ENCODE peak calls at places on chromosomes 5 and 9, in six cellular contexts. T is fibroblast of villous mesenchyme; F is SJSA1; O is Caco-2; B is spleen; N is CD8-positive, alpha-beta memory T cell. K is an unnamed sample.

GRCh38 chr5:91025956-91026355 is 357.2 kb downstream of the ARRDC3 start:
- DNase-seq in B (no peak), F (no peak), N (no peak), O (no peak), T (no peak), K (no peak)

GRCh38 chr9:114908104-114908621 is 22.2 kb downstream of the TNFSF8 start:
- DNase-seq in B (no peak), O (peak; percentile 96), T (peak; percentile 53), N (no peak), F (peak; percentile 60), K (no peak)

GRCh38 chr9:14907360-14907685 is 2.9 kb downstream of the FREM1 start:
- DNase-seq in T (no peak), O (no peak), B (no peak), F (no peak), N (no peak), K (no peak)

GRCh38 chr5:127440831-127441230 is 76.6 kb upstream of the PRRC1 start:
- DNase-seq in O (no peak), F (no peak), N (no peak), B (no peak), T (peak; percentile 4), K (no peak)

GRCh38 chr5:124087752-124088151 is 575.8 kb downstream of the CSNK1G3 start:
- DNase-seq in B (no peak), F (no peak), O (no peak), N (no peak), T (no peak), K (no peak)

GRCh38 chr9:119639287-119639955 is 270.2 kb upstream of the BRINP1 start:
- DNase-seq in N (no peak), O (no peak), F (no peak), B (no peak), T (peak; percentile 8), K (peak; percentile 16)

GRCh38 chr9:37191403-37192089 is 71.2 kb downstream of the ZCCHC7 start:
- DNase-seq in N (no peak), B (no peak), T (no peak), F (no peak), O (no peak), K (no peak)

GRCh38 chr5:61767231-61768080 is 435.4 kb downstream of the ZSWIM6 start:
- DNase-seq in B (no peak), O (no peak), F (no peak), T (no peak), N (no peak), K (no peak)

GRCh38 chr5:134905246-134905996 is 490 bp downstream of the PCBD2 start:
- DNase-seq in O (no peak), F (no peak), N (peak; percentile 49), T (peak; percentile 72), B (peak; percentile 76), K (peak; percentile 87)

GRCh38 chr9:75890541-75891276 is at the start of gene PCSK5:
- DNase-seq in F (peak; percentile 94), B (peak; percentile 91), N (peak; percentile 54), O (peak; percentile 89), T (peak; percentile 91), K (peak; percentile 86)

GRCh38 chr9:86978986-86979385 is 31.7 kb upstream of the GAS1 start:
- DNase-seq in N (no peak), T (no peak), O (no peak), B (no peak), F (no peak), K (no peak)

GRCh38 chr9:121788686-121789366 is 137.4 kb downstream of the DAB2IP start:
- DNase-seq in T (no peak), B (no peak), O (peak; percentile 22), F (no peak), N (no peak), K (no peak)

GRCh38 chr5:142587354-142587965 is 98.4 kb downstream of the FGF1 start:
- DNase-seq in B (no peak), O (no peak), N (no peak), F (peak; percentile 67), T (peak; percentile 63), K (peak; percentile 74)

GRCh38 chr5:81081461-81081835 is 121.3 kb downstream of the RASGRF2 start:
- DNase-seq in F (no peak), N (no peak), O (no peak), B (no peak), T (peak; percentile 52), K (no peak)
- H3K4me3 ChIP-seq in F (no peak overlapping the region), N (no peak overlapping the region), O (no peak overlapping the region), B (no peak overlapping the region), T (no peak overlapping the region), K (no peak overlapping the region)

DNA sequence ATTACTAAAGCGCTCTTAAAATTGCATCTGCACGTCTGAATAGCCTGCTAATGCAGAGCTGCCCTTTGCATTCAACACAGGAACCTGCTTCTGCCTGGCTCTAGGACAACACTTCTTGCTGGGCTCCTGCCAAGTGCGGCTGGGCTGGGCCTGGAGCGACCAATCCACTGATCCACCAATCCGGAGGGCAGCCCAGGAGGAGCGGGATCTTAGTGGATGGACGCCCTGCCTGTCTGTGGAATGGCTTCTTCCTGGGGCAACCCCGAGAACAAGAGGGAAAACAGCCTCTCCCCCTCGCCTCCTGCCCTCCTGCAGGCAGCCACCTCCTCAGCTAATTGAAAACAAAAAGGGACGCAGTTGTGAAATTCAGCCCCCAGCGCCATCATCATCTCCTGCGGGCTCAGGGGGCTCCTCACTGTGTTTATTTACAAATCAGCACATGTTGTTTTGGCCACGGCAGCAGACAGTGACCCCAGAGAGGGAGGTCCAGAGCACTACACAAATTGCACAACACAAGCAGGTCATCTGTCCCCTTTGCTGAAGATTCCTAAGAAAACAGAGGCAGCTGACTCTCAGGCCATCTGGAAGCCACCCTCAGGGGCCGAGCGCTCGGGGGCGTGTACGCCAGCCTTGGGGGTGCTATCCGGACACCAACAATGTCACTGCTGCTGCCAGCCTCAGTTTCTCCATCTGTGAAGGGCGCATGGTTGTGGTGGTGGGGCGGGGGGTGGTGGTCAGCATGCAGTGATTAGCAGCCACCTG is 57.3 kb downstream of the GADD45G start:
- DNase-seq in O (peak; percentile 65), N (no peak), F (peak; percentile 51), B (peak; percentile 89), T (peak; percentile 97), K (peak; percentile 93)
- H3K4me3 ChIP-seq in O (no peak overlapping the region), N (no peak overlapping the region), F (no peak overlapping the region), B (peak overlapping the region; percentile 10), T (peak overlapping the region; percentile 49), K (peak overlapping the region; percentile 31)

GRCh38 chr5:145660897-145661650 is 174.1 kb downstream of the PRELID2 start:
- DNase-seq in B (no peak), O (no peak), N (no peak), T (peak; percentile 45), F (no peak), K (peak; percentile 66)
- H3K4me3 ChIP-seq in B (no peak overlapping the region), O (no peak overlapping the region), N (no peak overlapping the region), T (no peak overlapping the region), F (no peak overlapping the region), K (no peak overlapping the region)

GRCh38 chr5:114243281-114243982 is 118.4 kb upstream of the KCNN2 start:
- DNase-seq in F (no peak), N (no peak), B (no peak), O (no peak), T (peak; percentile 88), K (no peak)
- H3K4me3 ChIP-seq in F (no peak overlapping the region), N (no peak overlapping the region), B (no peak overlapping the region), O (no peak overlapping the region), T (peak overlapping the region; percentile 22), K (no peak overlapping the region)

DNA sequence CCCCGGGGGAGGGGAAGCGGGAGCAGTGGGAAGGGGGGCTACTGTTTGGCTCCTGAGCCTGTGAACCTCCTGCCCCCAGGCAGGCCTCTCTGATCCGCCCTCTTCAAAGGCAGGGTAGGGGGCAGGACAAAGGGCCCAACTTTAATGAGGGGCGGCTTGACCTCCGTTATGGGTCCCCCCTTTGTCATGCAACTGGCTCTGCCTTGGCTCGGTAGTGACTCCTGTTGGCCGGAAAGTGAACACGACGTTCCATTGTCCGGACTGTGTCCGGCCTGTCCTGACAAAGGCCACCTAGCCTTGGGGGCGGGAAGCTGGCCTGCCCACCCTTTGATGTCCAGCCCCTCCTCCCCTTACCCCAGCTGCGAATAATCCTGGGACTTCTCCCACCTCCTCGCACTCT is 1.3 kb downstream of the CDX1 start:
- DNase-seq in N (no peak), T (no peak), F (no peak), B (no peak), O (no peak), K (no peak)
- H3K4me3 ChIP-seq in N (no peak overlapping the region), T (no peak overlapping the region), F (no peak overlapping the region), B (no peak overlapping the region), O (no peak overlapping the region), K (no peak overlapping the region)

GRCh38 chr5:2746642-2747041 is 4.8 kb downstream of the IRX2 start:
- DNase-seq in F (no peak), T (peak; percentile 17), O (no peak), B (no peak), N (no peak), K (no peak)

GRCh38 chr5:2749514-2750025 is 1.9 kb downstream of the IRX2 start:
- DNase-seq in O (no peak), T (no peak), N (no peak), B (no peak), F (no peak), K (no peak)

GRCh38 chr5:2748180-2748840 is 3.2 kb downstream of the IRX2 start:
- DNase-seq in B (no peak), N (no peak), O (no peak), T (no peak), F (no peak), K (no peak)

GRCh38 chr5:2748841-2749513 is 2.5 kb downstream of the IRX2 start:
- DNase-seq in B (no peak), T (no peak), O (no peak), N (no peak), F (no peak), K (no peak)

GRCh38 chr5:2747372-2748179 is 3.9 kb downstream of the IRX2 start:
- DNase-seq in O (no peak), B (no peak), T (no peak), F (no peak), N (no peak), K (no peak)
- H3K4me3 ChIP-seq in O (no peak overlapping the region), B (no peak overlapping the region), T (no peak overlapping the region), F (no peak overlapping the region), N (no peak overlapping the region), K (no peak overlapping the region)

GRCh38 chr5:159106569-159107282 is 7.0 kb upstream of the EBF1 start:
- DNase-seq in O (peak; percentile 59), T (peak; percentile 66), F (peak; percentile 87), N (peak; percentile 47), B (peak; percentile 93), K (peak; percentile 73)

GRCh38 chr5:159105318-159106053 is 5.8 kb upstream of the EBF1 start:
- DNase-seq in O (no peak), F (no peak), B (peak; percentile 78), T (no peak), N (no peak), K (no peak)

GRCh38 chr5:159107308-159107707 is 7.6 kb upstream of the EBF1 start:
- DNase-seq in T (no peak), B (no peak), F (no peak), O (no peak), N (no peak), K (no peak)

GRCh38 chr5:159104759-159105317 is 5.1 kb upstream of the EBF1 start:
- DNase-seq in F (no peak), N (no peak), O (no peak), B (peak; percentile 77), T (no peak), K (no peak)

DNA sequence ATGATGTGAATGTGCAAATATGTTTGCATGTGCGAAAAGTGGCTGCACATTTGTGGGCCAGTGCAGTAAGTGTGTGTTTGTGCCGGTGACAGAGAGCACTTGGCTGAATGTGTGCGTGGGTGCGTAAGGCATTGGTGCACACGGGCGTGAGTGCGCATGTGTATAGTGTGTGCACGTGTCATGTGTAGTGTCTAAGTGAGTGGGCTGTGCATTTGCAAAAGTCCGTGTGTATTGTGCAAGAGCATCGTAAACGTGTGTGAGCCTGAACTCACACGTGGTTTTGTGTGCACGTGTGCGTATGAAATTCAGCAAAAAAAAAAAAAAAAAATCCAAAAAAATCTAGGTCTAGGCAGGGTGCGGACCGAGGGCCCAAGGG is 6.5 kb upstream of the EBF1 start:
- DNase-seq in B (peak; percentile 73), F (no peak), O (no peak), T (no peak), N (no peak), K (no peak)
- H3K4me3 ChIP-seq in B (peak overlapping the region; percentile 35), F (no peak overlapping the region), O (no peak overlapping the region), T (no peak overlapping the region), N (peak overlapping the region; percentile 44), K (no peak overlapping the region)

K was measured in A673.